ENCODE peak calls at places on chromosomes 5 and 9, in five cellular contexts. X, E, K, Z and N are unnamed samples.

GRCh38 chr5:134088994-134089560 is 25.4 kb upstream of the TCF7 start:
- DNase-seq in X (no peak), Z (no peak), E (no peak), K (no peak), N (no peak)

GRCh38 chr5:90201923-90202322 is 207.6 kb downstream of the CETN3 start:
- DNase-seq in K (peak), X (no peak), Z (no peak), E (no peak), N (no peak)

GRCh38 chr5:10149911-10150310 is 99.8 kb downstream of the ATPSCKMT start:
- DNase-seq in E (no peak), X (no peak), K (no peak), Z (no peak), N (no peak)

GRCh38 chr9:132169672-132170392 is 8.0 kb downstream of the NTNG2 start:
- DNase-seq in X (peak), K (peak), E (no peak), Z (no peak), N (peak)

GRCh38 chr5:54243483-54244080 is 66.8 kb downstream of the ARL15 start:
- DNase-seq in K (peak), X (peak), Z (no peak), E (no peak), N (no peak)

GRCh38 chr9:38484076-38484637 is 59.9 kb upstream of the IGFBPL1 start:
- DNase-seq in K (no peak), Z (no peak), X (no peak), E (no peak), N (no peak)

GRCh38 chr5:107542831-107543231 is 127.9 kb downstream of the EFNA5 start:
- DNase-seq in E (peak), X (peak), K (no peak), Z (peak), N (peak)

GRCh38 chr9:36317766-36318165 is 59.5 kb upstream of the GNE start:
- DNase-seq in K (no peak), X (peak), E (peak), Z (no peak), N (no peak)

GRCh38 chr5:5784114-5784513 is 361.6 kb downstream of the ICE1 start:
- DNase-seq in Z (no peak), E (no peak), K (no peak), X (no peak), N (no peak)

GRCh38 chr9:110217656-110218099 is 9.7 kb upstream of the C9orf152 start:
- DNase-seq in X (peak), E (no peak), K (peak), Z (peak), N (no peak)

GRCh38 chr9:114151426-114151956 is 3.8 kb upstream of the COL27A1 start:
- DNase-seq in X (no peak), E (no peak), K (no peak), Z (no peak), N (no peak)

GRCh38 chr5:181036816-181037364 is 3.2 kb upstream of the BTNL9 start:
- DNase-seq in Z (no peak), K (no peak), E (no peak), X (no peak), N (no peak)

GRCh38 chr5:16721151-16722102 is 104.6 kb upstream of the RETREG1 start:
- DNase-seq in K (no peak), X (no peak), Z (no peak), E (no peak), N (no peak)
- TF ChIP-seq POLR2A in K (no peak), X (no peak), Z (no peak), E (no peak), N (no peak)

DNA sequence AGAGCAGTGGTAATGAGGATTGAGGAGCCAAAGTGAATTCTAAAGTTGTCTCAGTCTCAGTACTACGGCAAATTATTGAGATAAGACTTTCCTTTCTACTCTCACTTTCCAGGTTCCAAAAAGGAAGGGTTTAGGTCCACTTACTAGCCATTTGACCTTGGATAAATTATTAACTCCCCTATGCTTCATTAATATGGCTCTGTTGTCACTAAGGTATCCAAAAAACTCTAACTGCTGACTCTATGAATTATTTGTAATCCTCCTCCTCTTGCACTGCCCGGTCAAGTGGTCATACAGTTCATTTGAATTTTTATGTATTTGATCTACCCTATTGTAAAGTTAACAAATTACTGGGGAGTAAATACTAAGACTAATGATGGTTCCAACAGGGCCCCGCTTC is 17.7 kb upstream of the UGCG start:
- DNase-seq in X (no peak), Z (no peak), E (no peak), K (no peak), N (no peak)
- TF ChIP-seq POLR2A in X (no peak), Z (no peak), E (no peak), K (no peak), N (no peak)

GRCh38 chr5:112005533-112005926 is 248.5 kb upstream of the NREP start:
- DNase-seq in E (no peak), K (no peak), Z (no peak), X (no peak), N (no peak)

GRCh38 chr5:112004867-112005532 is 248.0 kb upstream of the NREP start:
- DNase-seq in K (no peak), E (no peak), X (no peak), Z (no peak), N (no peak)

GRCh38 chr5:112002368-112002767 is 245.4 kb upstream of the NREP start:
- DNase-seq in K (no peak), Z (no peak), X (no peak), E (no peak), N (no peak)

GRCh38 chr5:112012112-112012511 is 255.1 kb upstream of the NREP start:
- DNase-seq in Z (no peak), X (no peak), K (no peak), E (no peak), N (no peak)

GRCh38 chr5:112006721-112007120 is 249.7 kb upstream of the NREP start:
- DNase-seq in E (no peak), K (no peak), Z (no peak), X (no peak), N (no peak)
- TF ChIP-seq POLR2A in E (no peak), K (no peak), Z (no peak), X (no peak), N (no peak)

GRCh38 chr5:139386039-139386438 is 2.9 kb upstream of the SLC23A1 start:
- DNase-seq in Z (no peak), E (peak), X (no peak), K (no peak), N (peak)

GRCh38 chr5:139390639-139391569 is 1.2 kb upstream of the MZB1 start:
- DNase-seq in K (no peak), Z (no peak), X (no peak), E (no peak), N (no peak)

GRCh38 chr5:139387611-139388197 is 2.0 kb downstream of the MZB1 start:
- DNase-seq in X (no peak), Z (no peak), E (peak), K (no peak), N (no peak)

GRCh38 chr5:139389701-139390638 is at the start of gene MZB1:
- DNase-seq in K (no peak), Z (no peak), E (no peak), X (no peak), N (peak)

DNA sequence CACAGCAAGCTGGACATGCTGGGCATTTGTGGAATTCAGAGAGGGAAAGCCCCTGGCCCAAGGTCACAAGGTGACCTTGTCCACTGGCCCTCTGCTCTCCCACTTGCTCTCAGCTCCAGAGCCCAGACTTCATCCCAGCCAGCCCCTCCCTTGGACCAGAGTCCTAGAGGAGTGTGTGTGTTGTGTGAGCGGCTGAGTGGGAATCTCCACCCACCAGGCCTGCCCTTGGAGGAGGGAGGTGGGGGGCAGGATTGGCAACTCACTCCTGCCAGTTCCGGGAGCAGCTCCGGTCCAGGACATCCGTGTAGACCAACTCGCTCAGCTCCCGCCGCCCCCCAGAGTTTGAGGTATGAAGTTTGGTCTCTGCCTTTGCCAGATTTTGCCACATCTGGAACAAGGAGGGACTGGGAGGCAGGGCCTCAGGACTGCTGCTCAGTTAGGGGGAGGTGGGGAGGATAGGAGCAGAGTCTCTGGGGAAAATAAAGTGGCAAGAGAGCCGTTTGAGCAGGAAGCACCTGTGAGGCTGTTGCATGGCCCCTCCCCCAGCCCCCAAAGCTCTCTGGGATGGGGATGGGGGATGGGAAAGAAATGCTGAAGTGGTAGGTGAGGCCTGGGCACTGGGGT is 1.4 kb downstream of the MZB1 start:
- DNase-seq in X (peak), E (peak), K (no peak), Z (no peak), N (peak)
- TF ChIP-seq POLR2A in X (peak), E (no peak), K (no peak), Z (no peak), N (peak)